ENCODE peak calls at places on chromosome 2, in eight cellular contexts. D is tibial artery, S is cardiac muscle cell, I is IMR-90, U is brain microvascular endothelial cell, R is A549, Y is Peyer's patch, N is endothelial cell of umbilical vein. H is an unnamed sample.

GRCh38 chr2:151111599-151112278 is 149.9 kb downstream of the RBM43 start:
- DNase-seq in N (no peak), Y (no peak), D (no peak), I (peak), S (no peak), U (peak), R (peak), H (no peak)

GRCh38 chr2:8502316-8502715 is 179.5 kb upstream of the ID2 start:
- DNase-seq in D (no peak), Y (no peak), U (no peak), N (no peak), R (no peak), I (no peak), S (no peak), H (peak)

GRCh38 chr2:162002623-162003200 is 71.3 kb downstream of the DPP4 start:
- DNase-seq in Y (no peak), I (no peak), U (no peak), D (no peak), N (no peak), R (no peak), S (no peak), H (no peak)

GRCh38 chr2:38720613-38721241 is 30.4 kb downstream of the SRSF7 start:
- DNase-seq in N (peak), I (peak), R (peak), S (no peak), D (peak), Y (no peak), U (peak), H (peak)

GRCh38 chr2:98438190-98439133 is 6.2 kb upstream of the INPP4A start:
- DNase-seq in U (no peak), R (no peak), D (no peak), S (no peak), I (no peak), N (no peak), Y (no peak), H (no peak)

GRCh38 chr2:48790407-48791170 is 35.1 kb upstream of the LHCGR start:
- DNase-seq in I (no peak), Y (no peak), D (no peak), S (no peak), N (no peak), R (no peak), U (no peak), H (no peak)

GRCh38 chr2:203669820-203670219 is 36.6 kb upstream of the CD28 start:
- DNase-seq in D (no peak), Y (no peak), S (no peak), N (no peak), I (peak), U (no peak), R (no peak), H (no peak)

GRCh38 chr2:27720004-27720551 is 51.4 kb upstream of the MRPL33 start:
- DNase-seq in D (peak), I (peak), U (peak), S (no peak), N (peak), R (peak), Y (no peak), H (no peak)

GRCh38 chr2:35821675-35822074 is 533.9 kb upstream of the CRIM1 start:
- DNase-seq in U (no peak), R (no peak), N (no peak), Y (no peak), D (no peak), I (no peak), S (no peak), H (no peak)

GRCh38 chr2:45888167-45888566 is 236.7 kb downstream of the PRKCE start:
- DNase-seq in Y (no peak), U (no peak), I (peak), N (no peak), D (no peak), S (no peak), R (no peak), H (no peak)

GRCh38 chr2:132837764-132838163 is 167.8 kb upstream of the LYPD1 start:
- DNase-seq in N (no peak), S (no peak), U (no peak), Y (no peak), R (peak), D (no peak), I (no peak), H (no peak)

GRCh38 chr2:190216829-190217228 is 102.8 kb downstream of the HIBCH start:
- DNase-seq in D (no peak), U (no peak), R (peak), N (peak), Y (no peak), S (peak), I (no peak), H (peak)

GRCh38 chr2:39568561-39569006 is 97.1 kb upstream of the TMEM178A start:
- DNase-seq in I (peak), R (no peak), U (peak), S (no peak), Y (no peak), D (no peak), N (peak), H (no peak)

GRCh38 chr2:105780606-105781005 is 35.9 kb downstream of the NCK2 start:
- DNase-seq in I (no peak), D (no peak), R (no peak), S (no peak), N (no peak), Y (peak), U (no peak), H (no peak)

GRCh38 chr2:102417946-102418345 is 5.0 kb upstream of the IL18RAP start:
- DNase-seq in S (no peak), Y (no peak), R (no peak), D (no peak), U (no peak), I (no peak), N (no peak), H (no peak)

GRCh38 chr2:165839610-165840009 is 45.6 kb upstream of the GALNT3 start:
- DNase-seq in D (no peak), I (peak), N (no peak), S (no peak), Y (no peak), U (peak), R (peak), H (no peak)

GRCh38 chr2:75483878-75484277 is 76.9 kb downstream of the EVA1A start:
- DNase-seq in D (no peak), U (no peak), Y (no peak), S (no peak), R (no peak), I (no peak), N (no peak), H (no peak)

GRCh38 chr2:85389139-85389538 is 21.0 kb downstream of the CAPG start:
- DNase-seq in S (no peak), R (no peak), I (no peak), Y (no peak), U (no peak), N (no peak), D (peak), H (no peak)

GRCh38 chr2:131828164-131828561 is 300.5 kb downstream of the CCDC74A start:
- DNase-seq in S (no peak), D (no peak), R (no peak), I (no peak), U (no peak), Y (no peak), N (no peak), H (no peak)

GRCh38 chr2:106012591-106013347 is 181.3 kb downstream of the UXS1 start:
- DNase-seq in Y (no peak), N (no peak), D (no peak), R (no peak), U (no peak), S (no peak), I (no peak), H (no peak)

GRCh38 chr2:127599211-127599610 is 46.7 kb upstream of the GPR17 start:
- DNase-seq in D (no peak), I (peak), Y (no peak), N (peak), R (no peak), S (no peak), U (no peak), H (no peak)

GRCh38 chr2:20282916-20283592 is 58.1 kb upstream of the SDC1 start:
- DNase-seq in N (peak), R (no peak), D (no peak), U (no peak), S (no peak), I (peak), Y (no peak), H (peak)

GRCh38 chr2:237556773-237557632 is 9.4 kb upstream of the PRLH start:
- DNase-seq in R (no peak), Y (no peak), S (no peak), U (no peak), D (no peak), N (no peak), I (peak), H (no peak)

GRCh38 chr2:23146011-23146410 is 239.0 kb upstream of the KLHL29 start:
- DNase-seq in U (no peak), R (no peak), N (no peak), Y (no peak), S (no peak), I (no peak), D (no peak), H (no peak)

GRCh38 chr2:109410021-109410815 is 203.5 kb downstream of the SEPTIN10 start:
- DNase-seq in D (no peak), Y (no peak), R (no peak), I (peak), N (no peak), U (no peak), S (peak), H (peak)

GRCh38 chr2:893311-893710 is 57.3 kb upstream of the SNTG2 start:
- DNase-seq in R (peak), N (no peak), I (no peak), Y (no peak), D (no peak), S (peak), U (no peak), H (no peak)

GRCh38 chr2:233076749-233077148 is 16.6 kb downstream of the INPP5D start:
- DNase-seq in D (no peak), U (no peak), Y (no peak), N (peak), I (no peak), R (no peak), S (no peak), H (no peak)

GRCh38 chr2:121699421-121700328 is 37.0 kb downstream of the NIFK start:
- DNase-seq in U (peak), Y (peak), I (peak), N (peak), D (no peak), R (peak), S (no peak), H (no peak)

GRCh38 chr2:4873328-4873727 is 818.9 kb upstream of the SOX11 start:
- DNase-seq in S (no peak), D (no peak), U (no peak), N (no peak), I (no peak), R (no peak), Y (no peak), H (no peak)

GRCh38 chr2:112182581-112183034 is 44.4 kb downstream of the FBLN7 start:
- DNase-seq in N (no peak), D (no peak), R (no peak), U (no peak), I (no peak), Y (peak), S (no peak), H (peak)

GRCh38 chr2:48954935-48955334 is 199.4 kb downstream of the FSHR start:
- DNase-seq in N (no peak), U (no peak), Y (no peak), I (peak), S (no peak), R (no peak), D (no peak), H (no peak)

GRCh38 chr2:124250433-124250832 is 225.3 kb downstream of the CNTNAP5 start:
- DNase-seq in U (no peak), R (no peak), N (no peak), S (no peak), I (no peak), Y (no peak), D (no peak), H (no peak)

GRCh38 chr2:147854557-147855134 is 9.8 kb downstream of the ACVR2A start:
- DNase-seq in S (no peak), U (no peak), Y (no peak), I (no peak), D (no peak), N (no peak), R (no peak), H (no peak)

GRCh38 chr2:120203341-120204021 is 19.7 kb downstream of the TMEM185B start:
- DNase-seq in S (no peak), U (no peak), R (no peak), D (no peak), I (no peak), N (no peak), Y (no peak), H (no peak)

GRCh38 chr2:31138037-31138962 is at the start of gene GALNT14:
- DNase-seq in N (no peak), Y (peak), U (peak), R (peak), I (peak), D (peak), S (peak), H (peak)

GRCh38 chr2:10634495-10634894 is 55.3 kb downstream of the NOL10 start:
- DNase-seq in U (no peak), I (peak), S (no peak), N (no peak), Y (no peak), R (no peak), D (no peak), H (no peak)

GRCh38 chr2:23134726-23135125 is 250.3 kb upstream of the KLHL29 start:
- DNase-seq in Y (no peak), U (no peak), I (no peak), S (peak), N (no peak), R (no peak), D (no peak), H (no peak)

DNA sequence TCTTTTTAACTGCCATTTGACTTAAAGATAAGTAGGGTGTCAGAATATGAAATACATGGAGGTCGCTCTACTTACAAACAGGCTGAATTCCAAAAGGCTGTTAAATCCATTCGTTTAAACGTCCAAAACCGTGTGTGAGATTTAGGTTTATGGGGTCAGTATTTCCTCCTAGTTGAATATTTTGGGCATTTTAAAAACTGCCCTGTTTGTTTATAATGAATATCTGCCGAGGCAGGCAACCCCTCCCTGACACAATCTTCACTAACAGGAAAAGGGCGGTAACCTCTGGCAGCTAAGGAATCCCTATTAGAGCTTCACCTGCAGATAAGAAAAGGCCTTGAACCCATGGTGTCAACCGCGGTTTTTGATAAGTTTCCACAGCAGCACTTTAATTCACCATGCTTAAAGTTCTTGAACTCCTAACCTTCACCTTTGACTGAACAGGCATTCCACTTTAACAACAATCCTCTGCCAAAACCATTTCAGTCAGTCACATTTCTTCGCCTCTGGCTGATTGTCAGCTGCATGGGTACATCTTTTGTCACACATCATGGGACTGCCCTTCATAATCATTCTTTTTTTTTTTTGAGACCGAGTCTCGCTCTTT is 17.8 kb downstream of the TRAK2 start:
- DNase-seq in R (no peak), Y (no peak), U (no peak), S (no peak), D (no peak), N (no peak), I (no peak), H (no peak)
- H3K27ac ChIP-seq in R (no peak), Y (peak), U (no peak), S (peak), D (peak), N (peak), I (peak), H (peak)

GRCh38 chr2:230942920-230943896 is 18.2 kb upstream of the GPR55 start:
- DNase-seq in R (no peak), D (no peak), I (no peak), S (no peak), U (no peak), N (no peak), Y (peak), H (peak)
- H3K27ac ChIP-seq in R (no peak), D (no peak), I (no peak), S (no peak), U (no peak), N (no peak), Y (no peak), H (no peak)

DNA sequence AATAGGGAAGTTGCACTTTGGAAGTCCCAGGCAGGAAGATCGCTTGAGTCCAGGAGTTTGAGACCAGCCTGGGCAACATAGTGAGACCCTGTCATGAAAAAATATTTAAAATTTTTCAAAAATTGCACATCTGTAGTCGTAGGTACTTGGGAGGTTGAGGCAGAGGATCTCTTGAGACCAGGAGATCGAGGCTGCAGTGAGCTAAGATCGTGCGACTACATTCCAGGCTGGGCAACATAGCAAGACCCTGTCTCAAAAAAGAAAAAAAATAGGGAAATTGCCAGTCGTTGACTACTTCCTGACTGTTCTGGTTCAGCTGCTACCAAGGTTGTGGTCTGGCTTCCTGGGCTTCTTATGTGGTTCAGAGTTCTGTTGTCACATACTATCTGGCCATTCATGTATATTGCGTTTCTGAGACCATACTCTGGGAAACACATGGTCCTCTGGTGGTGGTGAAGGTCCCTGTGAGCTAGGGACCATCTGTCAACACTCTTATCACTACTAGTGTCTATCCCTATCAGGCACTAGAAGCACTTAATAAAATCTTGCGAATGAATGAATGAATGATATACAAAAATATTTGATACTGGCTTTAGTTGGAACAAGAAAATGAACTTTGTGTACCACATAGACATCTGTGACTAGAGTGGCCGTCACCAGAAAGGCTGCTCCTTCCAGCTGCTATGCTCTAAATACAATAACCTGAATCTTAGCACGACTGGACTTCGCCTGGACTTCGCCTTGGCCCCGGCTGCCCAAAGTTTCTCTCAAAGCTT is 861 bp upstream of the KLHL23 start:
- DNase-seq in R (peak), S (no peak), U (no peak), I (no peak), Y (no peak), N (no peak), D (no peak), H (no peak)
- H3K27ac ChIP-seq in R (peak), S (peak), U (no peak), I (no peak), Y (peak), N (no peak), D (peak), H (peak)

GRCh38 chr2:41602351-41602750 is 445.5 kb upstream of the PKDCC start:
- DNase-seq in U (no peak), I (no peak), Y (no peak), S (no peak), D (no peak), N (no peak), R (no peak), H (no peak)
- H3K27ac ChIP-seq in U (no peak), I (no peak), Y (no peak), S (no peak), D (no peak), N (no peak), R (no peak), H (no peak)

DNA sequence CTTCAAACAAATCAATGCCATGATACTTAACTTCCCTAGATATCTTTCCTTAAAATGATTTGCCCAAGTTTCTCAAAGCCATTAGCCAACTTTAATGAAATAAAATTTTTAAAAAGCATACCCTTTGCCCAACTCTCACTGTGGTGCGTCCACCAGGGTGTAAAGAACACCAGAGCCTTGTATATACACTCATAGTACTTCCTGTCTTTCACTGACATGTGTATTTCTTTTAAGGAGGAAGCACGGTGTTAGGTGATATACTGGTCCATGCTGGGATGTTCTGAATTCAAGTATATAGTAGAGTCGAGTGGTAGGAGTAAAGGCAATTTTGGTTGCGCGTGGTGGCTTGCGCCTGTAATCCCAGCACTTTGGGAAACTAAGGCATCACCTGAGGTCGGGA is 22.7 kb downstream of the AAK1 start:
- DNase-seq in D (no peak), N (no peak), R (no peak), S (no peak), U (no peak), Y (no peak), I (no peak), H (no peak)
- H3K27ac ChIP-seq in D (no peak), N (no peak), R (no peak), S (peak), U (no peak), Y (no peak), I (no peak), H (no peak)

GRCh38 chr2:117128471-117128870 is 686.0 kb upstream of the DDX18 start:
- DNase-seq in Y (no peak), N (no peak), I (no peak), U (no peak), S (no peak), R (no peak), D (no peak), H (no peak)
- H3K27ac ChIP-seq in Y (no peak), N (no peak), I (no peak), U (no peak), S (no peak), R (no peak), D (no peak), H (no peak)

H was measured in right cardiac atrium.